ENCODE peak calls at places on chromosomes 4 and X, in eight cellular contexts. Y is HepG2, I is GM13977, J is psoas muscle, X is endothelial cell, E is GM12865, A is GM10248, W is K562. M is an unnamed sample.

GRCh38 chr4:155805016-155805415 is 46.2 kb downstream of the GUCY1B1 start:
- DNase-seq in X (no peak), W (no peak), I (no peak), E (no peak), A (no peak), J (no peak), Y (no peak), M (no peak)

GRCh38 chr4:21211836-21212235 is 511.6 kb downstream of the PACRGL start:
- DNase-seq in X (no peak), W (no peak), I (no peak), Y (no peak), A (no peak), J (no peak), E (no peak), M (no peak)

GRCh38 chr4:184166736-184167135 is 50.9 kb downstream of the ENPP6 start:
- DNase-seq in E (no peak), Y (no peak), X (no peak), A (no peak), I (no peak), J (no peak), W (no peak), M (no peak)

GRCh38 chr4:25702848-25703247 is 47.2 kb downstream of the SLC34A2 start:
- DNase-seq in W (no peak), A (no peak), I (no peak), E (no peak), J (no peak), Y (no peak), X (no peak), M (no peak)

GRCh38 chrX:24876782-24877315 is 138.9 kb downstream of the ARX start:
- DNase-seq in W (no peak), Y (no peak), J (no peak), E (no peak), X (no peak), I (no peak), A (no peak), M (no peak)

GRCh38 chr4:134028411-134028810 is 173.2 kb downstream of the PABPC4L start:
- DNase-seq in J (no peak), W (no peak), Y (no peak), X (no peak), A (no peak), I (no peak), E (no peak), M (no peak)

GRCh38 chr4:3430524-3430923 is 11.2 kb upstream of the HGFAC start:
- DNase-seq in Y (no peak), J (no peak), A (no peak), W (no peak), E (no peak), X (no peak), I (no peak), M (no peak)

GRCh38 chr4:183291070-183291469 is 29.0 kb downstream of the CLDN22 start:
- DNase-seq in E (no peak), W (no peak), I (no peak), X (no peak), A (no peak), Y (no peak), J (no peak), M (no peak)

GRCh38 chrX:115364625-115365024 is 75.1 kb downstream of the LUZP4 start:
- DNase-seq in E (no peak), J (no peak), W (no peak), Y (peak; percentile 46), I (no peak), X (no peak), A (no peak), M (no peak)

GRCh38 chr4:153119626-153120025 is 84.6 kb upstream of the TRIM2 start:
- DNase-seq in W (no peak), I (no peak), X (no peak), E (no peak), Y (no peak), J (no peak), A (no peak), M (no peak)

GRCh38 chr4:113312529-113312928 is 263.1 kb downstream of the ANK2 start:
- DNase-seq in X (no peak), Y (no peak), J (no peak), W (no peak), A (no peak), E (no peak), I (no peak), M (no peak)

GRCh38 chr4:138891610-138892009 is 124.0 kb upstream of the NOCT start:
- DNase-seq in A (no peak), J (no peak), W (no peak), X (no peak), E (no peak), I (no peak), Y (no peak), M (no peak)
- TF ChIP-seq CTCF in A (no peak), J (no peak), W (no peak), X (no peak), E (no peak), I (no peak), Y (no peak), M (no peak)

GRCh38 chr4:107666134-107666533 is 53.9 kb downstream of the PAPSS1 start:
- DNase-seq in J (no peak), E (no peak), X (no peak), Y (peak; percentile 10), W (no peak), A (no peak), I (no peak), M (peak; percentile 41)
- TF ChIP-seq CTCF in J (peak; percentile 29), E (peak; percentile 8), X (no peak), Y (peak; percentile 46), W (no peak), A (peak; percentile 20), I (peak; percentile 34), M (peak; percentile 57)

DNA sequence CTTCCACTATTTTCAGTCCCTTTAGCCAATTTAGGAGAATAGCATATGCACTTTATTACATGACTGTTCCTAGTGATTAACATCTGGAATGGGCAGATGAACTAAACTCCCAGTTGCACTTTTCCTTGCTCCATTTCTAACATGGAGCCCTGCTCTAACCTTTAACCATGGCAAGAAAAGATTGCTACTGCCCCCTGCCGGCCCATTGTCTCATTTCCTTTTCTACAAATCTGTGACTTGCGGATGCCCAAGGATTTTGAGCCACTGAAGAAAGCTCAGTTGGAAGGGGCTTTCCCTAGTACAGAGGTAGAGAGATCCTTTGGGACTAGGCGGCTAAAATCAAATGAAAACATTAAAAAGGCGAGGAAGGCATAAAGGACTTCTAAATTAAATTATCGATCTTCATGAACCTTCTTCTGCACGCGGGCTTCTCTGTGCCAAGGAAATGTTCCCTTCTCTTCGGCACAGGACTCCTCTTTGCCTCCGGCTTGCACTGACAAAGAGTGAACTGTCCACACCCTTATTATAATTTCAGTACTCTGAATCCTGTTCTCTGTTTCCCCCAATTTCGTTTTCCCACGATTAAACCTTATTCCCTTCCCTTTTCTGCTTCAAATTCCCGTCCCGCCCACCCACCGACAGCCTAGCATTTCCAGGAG is 578 bp upstream of the GLRA2 start:
- DNase-seq in I (peak; percentile 21), Y (peak; percentile 10), A (peak; percentile 8), X (peak; percentile 77), E (peak; percentile 60), J (peak; percentile 41), W (peak; percentile 16), M (peak; percentile 1)
- TF ChIP-seq CTCF in I (peak; percentile 62), Y (peak; percentile 51), A (peak; percentile 19), X (peak; percentile 64), E (peak; percentile 31), J (peak; percentile 24), W (peak; percentile 29), M (peak; percentile 48)

GRCh38 chr4:74056114-74056857 is 17.8 kb upstream of the CXCL3 start:
- DNase-seq in Y (no peak), I (no peak), E (no peak), W (peak; percentile 67), J (no peak), X (no peak), A (no peak), M (no peak)
- TF ChIP-seq CTCF in Y (no peak), I (no peak), E (no peak), W (no peak), J (no peak), X (no peak), A (no peak), M (no peak)

GRCh38 chrX:77119706-77120105 is 327.5 kb upstream of the FGF16 start:
- DNase-seq in E (no peak), A (no peak), Y (peak; percentile 44), I (no peak), J (no peak), X (no peak), W (no peak), M (no peak)

GRCh38 chrX:77118686-77119085 is 328.5 kb upstream of the FGF16 start:
- DNase-seq in X (no peak), J (no peak), W (no peak), I (peak; percentile 6), Y (no peak), A (no peak), E (peak; percentile 8), M (no peak)

GRCh38 chrX:77114501-77114900 is 332.7 kb upstream of the FGF16 start:
- DNase-seq in A (no peak), I (no peak), E (no peak), Y (no peak), J (no peak), X (no peak), W (no peak), M (no peak)
- TF ChIP-seq CTCF in A (no peak), I (no peak), E (no peak), Y (peak; percentile 7), J (no peak), X (no peak), W (no peak), M (no peak)

DNA sequence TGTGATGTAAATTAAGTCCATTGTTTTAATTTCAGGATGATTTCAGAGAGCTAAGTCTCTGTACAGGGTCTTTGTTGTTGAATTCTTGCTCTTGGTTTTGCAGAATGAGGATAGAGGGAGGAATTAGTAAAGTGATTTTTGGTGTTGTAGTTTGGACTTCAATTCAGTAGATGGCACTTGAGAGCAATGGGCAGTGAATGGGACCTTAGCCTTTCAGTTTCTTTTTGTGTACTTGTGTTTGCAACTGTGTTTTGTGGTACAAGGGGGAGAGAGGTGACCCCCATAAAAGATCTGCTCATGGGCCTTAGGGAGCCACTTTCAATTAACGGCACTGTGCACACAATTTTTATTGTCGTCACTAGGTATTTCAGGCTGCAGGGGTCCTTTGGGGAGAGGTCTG is 340.0 kb downstream of the DCAF12L2 start:
- DNase-seq in X (no peak), W (no peak), I (no peak), E (no peak), J (no peak), Y (no peak), A (no peak), M (no peak)
- TF ChIP-seq CTCF in X (no peak), W (no peak), I (peak; percentile 37), E (no peak), J (no peak), Y (no peak), A (no peak), M (peak; percentile 59)

GRCh38 chrX:72358313-72358712 is 52.6 kb upstream of the CITED1 start:
- DNase-seq in A (no peak), W (no peak), I (no peak), Y (no peak), X (no peak), E (no peak), J (no peak), M (no peak)
- TF ChIP-seq CTCF in A (no peak), W (no peak), I (no peak), Y (no peak), X (no peak), E (no peak), J (no peak), M (no peak)